ENCODE peak calls at places on chromosomes 12 and 14, in ten cellular contexts. One of them, this sample, is unnamed.

GRCh38 chr12:108928695-108929094 is 48.8 kb downstream of the DAO start:
- DNase-seq in Panc1: no peak
- DNase-seq in tibial nerve: no peak
- DNase-seq in pancreas: no peak
- DNase-seq in adipocyte: no peak
- DNase-seq in mammary epithelial cell: no peak
- DNase-seq in left ventricle myocardium inferior: no peak
- DNase-seq in uterus: no peak
- DNase-seq in CD4-positive, CD25-positive, alpha-beta regulatory T cell: no peak
- DNase-seq in heart right ventricle: no peak
- DNase-seq in this sample: no peak

GRCh38 chr14:57485635-57486034 is 8.0 kb downstream of the CCDC198 start:
- DNase-seq in Panc1: no peak
- DNase-seq in tibial nerve: no peak
- DNase-seq in pancreas: no peak
- DNase-seq in adipocyte: no peak
- DNase-seq in mammary epithelial cell: no peak
- DNase-seq in left ventricle myocardium inferior: no peak
- DNase-seq in uterus: no peak
- DNase-seq in CD4-positive, CD25-positive, alpha-beta regulatory T cell: no peak
- DNase-seq in heart right ventricle: no peak
- DNase-seq in this sample: no peak

GRCh38 chr14:91869556-91869955 is 2.2 kb upstream of the TC2N start:
- DNase-seq in Panc1: no peak
- DNase-seq in tibial nerve: no peak
- DNase-seq in pancreas: no peak
- DNase-seq in adipocyte: no peak
- DNase-seq in mammary epithelial cell: no peak
- DNase-seq in left ventricle myocardium inferior: no peak
- DNase-seq in uterus: no peak
- DNase-seq in CD4-positive, CD25-positive, alpha-beta regulatory T cell: no peak
- DNase-seq in heart right ventricle: no peak
- DNase-seq in this sample: no peak

GRCh38 chr14:79656086-79656485 is 555.2 kb downstream of the DIO2 start:
- DNase-seq in Panc1: no peak
- DNase-seq in tibial nerve: no peak
- DNase-seq in pancreas: peak; percentile 22
- DNase-seq in adipocyte: no peak
- DNase-seq in mammary epithelial cell: no peak
- DNase-seq in left ventricle myocardium inferior: no peak
- DNase-seq in uterus: no peak
- DNase-seq in CD4-positive, CD25-positive, alpha-beta regulatory T cell: no peak
- DNase-seq in heart right ventricle: no peak
- DNase-seq in this sample: no peak

GRCh38 chr14:78157855-78158436 is 12.2 kb upstream of the NRXN3 start:
- DNase-seq in Panc1: no peak
- DNase-seq in tibial nerve: no peak
- DNase-seq in pancreas: no peak
- DNase-seq in adipocyte: peak; percentile 41
- DNase-seq in mammary epithelial cell: no peak
- DNase-seq in left ventricle myocardium inferior: no peak
- DNase-seq in uterus: no peak
- DNase-seq in CD4-positive, CD25-positive, alpha-beta regulatory T cell: no peak
- DNase-seq in heart right ventricle: peak; percentile 15
- DNase-seq in this sample: no peak

GRCh38 chr14:27242874-27243273 is 645.0 kb upstream of the NOVA1 start:
- DNase-seq in Panc1: no peak
- DNase-seq in tibial nerve: no peak
- DNase-seq in pancreas: no peak
- DNase-seq in adipocyte: no peak
- DNase-seq in mammary epithelial cell: no peak
- DNase-seq in left ventricle myocardium inferior: no peak
- DNase-seq in uterus: no peak
- DNase-seq in CD4-positive, CD25-positive, alpha-beta regulatory T cell: no peak
- DNase-seq in heart right ventricle: no peak
- DNase-seq in this sample: no peak

GRCh38 chr14:65096323-65097089 is 5.8 kb downstream of the MAX start:
- DNase-seq in Panc1: no peak
- DNase-seq in tibial nerve: no peak
- DNase-seq in pancreas: no peak
- DNase-seq in adipocyte: peak; percentile 17
- DNase-seq in mammary epithelial cell: peak; percentile 43
- DNase-seq in left ventricle myocardium inferior: no peak
- DNase-seq in uterus: no peak
- DNase-seq in CD4-positive, CD25-positive, alpha-beta regulatory T cell: no peak
- DNase-seq in heart right ventricle: peak; percentile 31
- DNase-seq in this sample: no peak

GRCh38 chr14:68853749-68854148 is 60.9 kb upstream of the ZFP36L1 start:
- DNase-seq in Panc1: no peak
- DNase-seq in tibial nerve: no peak
- DNase-seq in pancreas: no peak
- DNase-seq in adipocyte: no peak
- DNase-seq in mammary epithelial cell: no peak
- DNase-seq in left ventricle myocardium inferior: no peak
- DNase-seq in uterus: no peak
- DNase-seq in CD4-positive, CD25-positive, alpha-beta regulatory T cell: no peak
- DNase-seq in heart right ventricle: no peak
- DNase-seq in this sample: no peak

GRCh38 chr14:20602583-20602982 is 11.4 kb upstream of the RNASE12 start:
- DNase-seq in Panc1: no peak
- DNase-seq in tibial nerve: no peak
- DNase-seq in pancreas: no peak
- DNase-seq in adipocyte: no peak
- DNase-seq in mammary epithelial cell: no peak
- DNase-seq in left ventricle myocardium inferior: no peak
- DNase-seq in uterus: no peak
- DNase-seq in CD4-positive, CD25-positive, alpha-beta regulatory T cell: no peak
- DNase-seq in heart right ventricle: no peak
- DNase-seq in this sample: no peak

GRCh38 chr12:110743571-110744093 is 941 bp upstream of the PPP1CC start:
- DNase-seq in Panc1: no peak
- DNase-seq in tibial nerve: peak; percentile 28
- DNase-seq in pancreas: peak; percentile 27
- DNase-seq in adipocyte: peak; percentile 45
- DNase-seq in mammary epithelial cell: peak; percentile 48
- DNase-seq in left ventricle myocardium inferior: peak; percentile 51
- DNase-seq in uterus: peak; percentile 49
- DNase-seq in CD4-positive, CD25-positive, alpha-beta regulatory T cell: no peak
- DNase-seq in heart right ventricle: peak; percentile 32
- DNase-seq in this sample: no peak

GRCh38 chr12:89059061-89059460 is 293.2 kb downstream of the DUSP6 start:
- DNase-seq in Panc1: no peak
- DNase-seq in tibial nerve: no peak
- DNase-seq in pancreas: no peak
- DNase-seq in adipocyte: no peak
- DNase-seq in mammary epithelial cell: no peak
- DNase-seq in left ventricle myocardium inferior: no peak
- DNase-seq in uterus: no peak
- DNase-seq in CD4-positive, CD25-positive, alpha-beta regulatory T cell: no peak
- DNase-seq in heart right ventricle: no peak
- DNase-seq in this sample: no peak

GRCh38 chr14:95504135-95505029 is 12.1 kb downstream of the SYNE3 start:
- DNase-seq in Panc1: no peak
- DNase-seq in tibial nerve: no peak
- DNase-seq in pancreas: no peak
- DNase-seq in adipocyte: no peak
- DNase-seq in mammary epithelial cell: no peak
- DNase-seq in left ventricle myocardium inferior: no peak
- DNase-seq in uterus: no peak
- DNase-seq in CD4-positive, CD25-positive, alpha-beta regulatory T cell: no peak
- DNase-seq in heart right ventricle: no peak
- DNase-seq in this sample: no peak

GRCh38 chr12:107319536-107320030 is 226.2 kb upstream of the CRY1 start:
- DNase-seq in Panc1: no peak
- DNase-seq in tibial nerve: no peak
- DNase-seq in pancreas: no peak
- DNase-seq in adipocyte: peak; percentile 22
- DNase-seq in mammary epithelial cell: peak; percentile 26
- DNase-seq in left ventricle myocardium inferior: no peak
- DNase-seq in uterus: no peak
- DNase-seq in CD4-positive, CD25-positive, alpha-beta regulatory T cell: no peak
- DNase-seq in heart right ventricle: no peak
- DNase-seq in this sample: peak; percentile 20

GRCh38 chr12:15393995-15394394 is 71.7 kb downstream of the PTPRO start:
- DNase-seq in Panc1: no peak
- DNase-seq in tibial nerve: no peak
- DNase-seq in pancreas: no peak
- DNase-seq in adipocyte: no peak
- DNase-seq in mammary epithelial cell: no peak
- DNase-seq in left ventricle myocardium inferior: no peak
- DNase-seq in uterus: no peak
- DNase-seq in CD4-positive, CD25-positive, alpha-beta regulatory T cell: no peak
- DNase-seq in heart right ventricle: no peak
- DNase-seq in this sample: no peak

GRCh38 chr12:64160718-64161060 is 61.4 kb downstream of the KICS2 start:
- DNase-seq in Panc1: no peak
- DNase-seq in tibial nerve: no peak
- DNase-seq in pancreas: no peak
- DNase-seq in adipocyte: peak; percentile 87
- DNase-seq in mammary epithelial cell: peak; percentile 42
- DNase-seq in left ventricle myocardium inferior: no peak
- DNase-seq in uterus: no peak
- DNase-seq in CD4-positive, CD25-positive, alpha-beta regulatory T cell: no peak
- DNase-seq in heart right ventricle: no peak
- DNase-seq in this sample: peak; percentile 21

GRCh38 chr12:57165741-57166140 is 18.3 kb upstream of the LRP1-AS start:
- DNase-seq in Panc1: no peak
- DNase-seq in tibial nerve: no peak
- DNase-seq in pancreas: no peak
- DNase-seq in adipocyte: no peak
- DNase-seq in mammary epithelial cell: peak; percentile 43
- DNase-seq in left ventricle myocardium inferior: no peak
- DNase-seq in uterus: no peak
- DNase-seq in CD4-positive, CD25-positive, alpha-beta regulatory T cell: no peak
- DNase-seq in heart right ventricle: no peak
- DNase-seq in this sample: no peak

DNA sequence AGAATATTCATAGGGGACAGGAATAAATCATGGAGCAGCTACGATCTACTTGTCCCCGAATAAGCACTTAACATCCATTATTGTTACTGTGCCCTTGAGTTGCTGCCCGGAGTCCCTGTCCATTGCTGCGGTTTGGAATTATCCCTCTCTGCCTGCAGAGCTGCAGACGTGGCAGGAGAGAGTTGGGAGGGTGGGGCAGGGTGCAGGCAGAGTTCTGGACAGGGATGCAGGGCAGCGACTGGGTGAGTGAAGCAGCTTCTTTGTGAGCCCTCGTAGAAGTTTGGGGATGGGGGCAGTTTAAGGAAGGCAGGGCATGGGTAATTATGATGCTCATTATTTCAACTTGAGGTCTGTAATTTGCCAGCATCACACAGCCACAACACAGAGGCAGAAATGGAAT is 52.6 kb upstream of the STON2 start:
- DNase-seq in Panc1: no peak
- DNase-seq in tibial nerve: no peak
- DNase-seq in pancreas: no peak
- DNase-seq in adipocyte: no peak
- DNase-seq in mammary epithelial cell: no peak
- DNase-seq in left ventricle myocardium inferior: no peak
- DNase-seq in uterus: no peak
- DNase-seq in CD4-positive, CD25-positive, alpha-beta regulatory T cell: no peak
- DNase-seq in heart right ventricle: no peak
- DNase-seq in this sample: no peak
- H3K4me3 ChIP-seq in Panc1: no peak overlapping the region
- H3K4me3 ChIP-seq in tibial nerve: no peak overlapping the region
- H3K4me3 ChIP-seq in pancreas: no peak overlapping the region
- H3K4me3 ChIP-seq in adipocyte: no peak overlapping the region
- H3K4me3 ChIP-seq in mammary epithelial cell: no peak overlapping the region
- H3K4me3 ChIP-seq in left ventricle myocardium inferior: no peak overlapping the region
- H3K4me3 ChIP-seq in uterus: no peak overlapping the region
- H3K4me3 ChIP-seq in CD4-positive, CD25-positive, alpha-beta regulatory T cell: peak overlapping the region; percentile 42
- H3K4me3 ChIP-seq in heart right ventricle: no peak overlapping the region
- H3K4me3 ChIP-seq in this sample: no peak overlapping the region

GRCh38 chr12:60498656-60499055 is 902.8 kb downstream of the SLC16A7 start:
- DNase-seq in Panc1: no peak
- DNase-seq in tibial nerve: no peak
- DNase-seq in pancreas: no peak
- DNase-seq in adipocyte: no peak
- DNase-seq in mammary epithelial cell: no peak
- DNase-seq in left ventricle myocardium inferior: no peak
- DNase-seq in uterus: no peak
- DNase-seq in CD4-positive, CD25-positive, alpha-beta regulatory T cell: no peak
- DNase-seq in heart right ventricle: no peak
- DNase-seq in this sample: no peak

GRCh38 chr12:60489071-60489470 is 893.2 kb downstream of the SLC16A7 start:
- DNase-seq in Panc1: no peak
- DNase-seq in tibial nerve: no peak
- DNase-seq in pancreas: no peak
- DNase-seq in adipocyte: peak; percentile 36
- DNase-seq in mammary epithelial cell: peak; percentile 50
- DNase-seq in left ventricle myocardium inferior: no peak
- DNase-seq in uterus: no peak
- DNase-seq in CD4-positive, CD25-positive, alpha-beta regulatory T cell: no peak
- DNase-seq in heart right ventricle: no peak
- DNase-seq in this sample: no peak

DNA sequence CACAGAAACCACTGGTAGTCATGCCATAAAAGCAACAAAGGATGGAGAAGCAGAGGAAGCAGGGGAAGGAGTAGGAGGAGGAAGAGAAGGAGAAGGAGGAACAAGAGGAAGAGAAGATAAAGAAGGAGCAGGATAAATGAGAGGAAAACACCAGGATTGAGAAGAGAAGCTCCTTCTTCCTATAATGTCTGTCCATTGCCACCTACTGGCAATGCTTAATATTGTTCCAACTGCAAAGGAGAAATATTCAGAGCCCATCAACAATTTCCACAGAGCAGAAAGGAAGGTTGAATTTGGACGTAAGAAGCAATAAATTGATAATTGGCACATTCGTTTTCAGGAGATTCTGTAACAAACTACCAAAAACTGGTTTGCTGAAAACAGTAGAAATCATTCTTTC is 898.4 kb downstream of the SLC16A7 start:
- DNase-seq in Panc1: no peak
- DNase-seq in tibial nerve: no peak
- DNase-seq in pancreas: no peak
- DNase-seq in adipocyte: peak; percentile 82
- DNase-seq in mammary epithelial cell: peak; percentile 37
- DNase-seq in left ventricle myocardium inferior: no peak
- DNase-seq in uterus: no peak
- DNase-seq in CD4-positive, CD25-positive, alpha-beta regulatory T cell: no peak
- DNase-seq in heart right ventricle: no peak
- DNase-seq in this sample: peak; percentile 31
- H3K4me1 ChIP-seq in Panc1: no peaks in the 10 kb centered on the region
- H3K4me1 ChIP-seq in tibial nerve: no peaks in the 10 kb centered on the region
- H3K4me1 ChIP-seq in pancreas: no peaks in the 10 kb centered on the region
- H3K4me1 ChIP-seq in adipocyte: no peaks in the 10 kb centered on the region
- H3K4me1 ChIP-seq in mammary epithelial cell: no peaks in the 10 kb centered on the region
- H3K4me1 ChIP-seq in left ventricle myocardium inferior: peaks cover 10% of the 10 kb centered on the region
- H3K4me1 ChIP-seq in uterus: no peaks in the 10 kb centered on the region
- H3K4me1 ChIP-seq in CD4-positive, CD25-positive, alpha-beta regulatory T cell: no peaks in the 10 kb centered on the region
- H3K4me1 ChIP-seq in heart right ventricle: no peaks in the 10 kb centered on the region
- H3K4me1 ChIP-seq in this sample: no peaks in the 10 kb centered on the region

GRCh38 chr12:132344181-132344580 is 14.8 kb upstream of the GALNT9 start:
- DNase-seq in Panc1: no peak
- DNase-seq in tibial nerve: no peak
- DNase-seq in pancreas: no peak
- DNase-seq in adipocyte: no peak
- DNase-seq in mammary epithelial cell: no peak
- DNase-seq in left ventricle myocardium inferior: no peak
- DNase-seq in uterus: no peak
- DNase-seq in CD4-positive, CD25-positive, alpha-beta regulatory T cell: no peak
- DNase-seq in heart right ventricle: no peak
- DNase-seq in this sample: no peak
- H3K27me3 ChIP-seq in Panc1: no peaks in the 10 kb centered on the region
- H3K27me3 ChIP-seq in tibial nerve: no peaks in the 10 kb centered on the region
- H3K27me3 ChIP-seq in pancreas: no peaks in the 10 kb centered on the region
- H3K27me3 ChIP-seq in adipocyte: peaks cover 70% of the 10 kb centered on the region
- H3K27me3 ChIP-seq in mammary epithelial cell: no peaks in the 10 kb centered on the region
- H3K27me3 ChIP-seq in left ventricle myocardium inferior: peaks cover 92% of the 10 kb centered on the region
- H3K27me3 ChIP-seq in uterus: no peaks in the 10 kb centered on the region
- H3K27me3 ChIP-seq in CD4-positive, CD25-positive, alpha-beta regulatory T cell: no peaks in the 10 kb centered on the region
- H3K27me3 ChIP-seq in heart right ventricle: peaks cover 32% of the 10 kb centered on the region
- H3K27me3 ChIP-seq in this sample: peaks cover 20% of the 10 kb centered on the region

GRCh38 chr12:24769682-24770081 is 179.2 kb downstream of the BCAT1 start:
- DNase-seq in Panc1: no peak
- DNase-seq in tibial nerve: no peak
- DNase-seq in pancreas: no peak
- DNase-seq in adipocyte: no peak
- DNase-seq in mammary epithelial cell: no peak
- DNase-seq in left ventricle myocardium inferior: no peak
- DNase-seq in uterus: no peak
- DNase-seq in CD4-positive, CD25-positive, alpha-beta regulatory T cell: no peak
- DNase-seq in heart right ventricle: no peak
- DNase-seq in this sample: no peak
- H3K4me3 ChIP-seq in Panc1: no peak overlapping the region
- H3K4me3 ChIP-seq in tibial nerve: no peak overlapping the region
- H3K4me3 ChIP-seq in pancreas: no peak overlapping the region
- H3K4me3 ChIP-seq in adipocyte: no peak overlapping the region
- H3K4me3 ChIP-seq in mammary epithelial cell: no peak overlapping the region
- H3K4me3 ChIP-seq in left ventricle myocardium inferior: no peak overlapping the region
- H3K4me3 ChIP-seq in uterus: no peak overlapping the region
- H3K4me3 ChIP-seq in CD4-positive, CD25-positive, alpha-beta regulatory T cell: no peak overlapping the region
- H3K4me3 ChIP-seq in heart right ventricle: no peak overlapping the region
- H3K4me3 ChIP-seq in this sample: no peak overlapping the region